ENCODE peak calls at places on chromosome 11, in four cellular contexts. F is mucosa of descending colon, K is foreskin fibroblast, B is body of pancreas. Q is an unnamed sample.

GRCh38 chr11:131690776-131691557 is 320.6 kb downstream of the NTM start:
- DNase-seq in F (no peak), K (no peak), B (no peak), Q (no peak)

GRCh38 chr11:32671051-32671450 is 87.4 kb downstream of the EIF3M start:
- DNase-seq in F (no peak), K (no peak), B (no peak), Q (no peak)

GRCh38 chr11:26929806-26930517 is 64.0 kb upstream of the FIBIN start:
- DNase-seq in F (no peak), K (no peak), B (no peak), Q (no peak)

GRCh38 chr11:22539851-22540376 is 85.7 kb downstream of the FANCF start:
- DNase-seq in F (no peak), K (no peak), B (no peak), Q (no peak)

GRCh38 chr11:122095950-122096942 is 19.8 kb downstream of the BLID start:
- DNase-seq in F (no peak), K (no peak), B (no peak), Q (no peak)

GRCh38 chr11:117641008-117641915 is 155.8 kb downstream of the DSCAML1 start:
- DNase-seq in F (no peak), K (no peak), B (no peak), Q (no peak)

GRCh38 chr11:69243496-69244200 is 50.3 kb upstream of the MYEOV start:
- DNase-seq in F (no peak), K (no peak), B (no peak), Q (no peak)

GRCh38 chr11:14537134-14537599 is 17.0 kb upstream of the PSMA1 start:
- DNase-seq in F (no peak), K (peak; percentile 58), B (no peak), Q (no peak)

GRCh38 chr11:121613724-121614123 is 161.0 kb upstream of the SORL1-AS1 start:
- DNase-seq in F (no peak), K (peak; percentile 66), B (no peak), Q (no peak)

GRCh38 chr11:126397016-126397415 is 41.5 kb downstream of the ST3GAL4 start:
- DNase-seq in F (no peak), K (peak; percentile 53), B (no peak), Q (no peak)

GRCh38 chr11:77346906-77347603 is 45.6 kb upstream of the GDPD4 start:
- DNase-seq in F (no peak), K (peak; percentile 73), B (no peak), Q (no peak)

GRCh38 chr11:1150769-1151365 is 6.9 kb upstream of the MUC5AC start:
- DNase-seq in F (no peak), K (peak; percentile 53), B (no peak), Q (no peak)

GRCh38 chr11:119995730-119996491 is 142.0 kb downstream of the TRIM29 start:
- DNase-seq in F (no peak), K (no peak), B (no peak), Q (no peak)

GRCh38 chr11:41851743-41852142 is 392.3 kb upstream of the LRRC4C start:
- DNase-seq in F (no peak), K (no peak), B (no peak), Q (no peak)
- TF ChIP-seq CTCF in F (no peak), K (no peak), B (no peak), Q (no peak)

DNA sequence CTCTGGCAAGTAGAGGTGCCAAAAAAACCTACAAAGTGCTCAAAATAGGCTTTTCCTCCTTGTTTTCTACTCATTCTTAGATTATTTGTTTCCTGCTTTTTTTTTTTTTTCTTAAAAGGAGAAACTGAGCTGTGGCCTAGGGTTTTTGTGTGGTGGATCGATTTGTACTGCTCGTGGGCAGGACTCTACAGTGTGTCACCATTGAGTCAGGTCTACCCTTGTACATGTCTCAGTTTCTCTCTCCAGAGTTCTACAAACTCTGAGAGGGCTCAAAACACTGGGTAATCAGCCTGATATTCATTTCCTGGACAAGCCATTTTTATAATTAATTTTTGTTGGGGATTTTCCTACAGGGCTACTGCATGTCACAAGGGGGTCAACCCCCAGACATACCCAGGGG is 5.2 kb upstream of the CASP4 start:
- DNase-seq in F (no peak), K (no peak), B (no peak), Q (no peak)
- H3K4me3 ChIP-seq in F (no peak overlapping the region), K (no peak overlapping the region), B (no peak overlapping the region), Q (no peak overlapping the region)

DNA sequence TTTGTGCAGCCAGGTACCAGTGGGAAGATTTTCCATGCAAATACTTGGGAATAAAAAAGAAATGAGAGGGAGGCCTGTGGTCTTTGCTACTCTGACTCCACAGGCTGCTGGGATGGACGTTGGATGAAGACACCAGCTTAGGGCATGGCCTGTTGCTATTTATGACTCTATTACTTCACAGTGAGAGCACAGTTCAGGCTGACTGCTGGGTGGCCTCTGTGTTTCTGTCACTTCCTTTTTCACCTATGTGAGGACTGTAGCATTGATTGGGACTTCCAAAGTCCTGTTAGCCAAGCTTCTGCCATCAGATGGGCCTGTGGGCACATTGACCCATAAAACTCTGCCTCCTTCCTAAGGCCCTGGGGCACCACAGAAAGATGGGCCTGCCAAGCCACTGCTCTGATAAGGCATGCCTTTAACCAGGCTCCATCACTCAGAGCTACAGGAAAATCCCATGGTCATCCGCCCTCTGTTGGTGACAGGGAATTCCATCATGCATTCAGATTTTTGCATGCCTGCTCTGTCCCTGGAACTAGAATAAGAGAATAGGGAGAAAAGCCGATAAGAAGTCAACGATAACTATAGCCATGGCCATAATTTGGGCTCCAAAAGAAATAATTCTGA is 64.6 kb downstream of the KCNJ1 start:
- DNase-seq in F (no peak), K (peak; percentile 55), B (peak; percentile 25), Q (no peak)
- TF ChIP-seq CTCF in F (no peak), K (peak; percentile 37), B (peak; percentile 50), Q (peak; percentile 62)

DNA sequence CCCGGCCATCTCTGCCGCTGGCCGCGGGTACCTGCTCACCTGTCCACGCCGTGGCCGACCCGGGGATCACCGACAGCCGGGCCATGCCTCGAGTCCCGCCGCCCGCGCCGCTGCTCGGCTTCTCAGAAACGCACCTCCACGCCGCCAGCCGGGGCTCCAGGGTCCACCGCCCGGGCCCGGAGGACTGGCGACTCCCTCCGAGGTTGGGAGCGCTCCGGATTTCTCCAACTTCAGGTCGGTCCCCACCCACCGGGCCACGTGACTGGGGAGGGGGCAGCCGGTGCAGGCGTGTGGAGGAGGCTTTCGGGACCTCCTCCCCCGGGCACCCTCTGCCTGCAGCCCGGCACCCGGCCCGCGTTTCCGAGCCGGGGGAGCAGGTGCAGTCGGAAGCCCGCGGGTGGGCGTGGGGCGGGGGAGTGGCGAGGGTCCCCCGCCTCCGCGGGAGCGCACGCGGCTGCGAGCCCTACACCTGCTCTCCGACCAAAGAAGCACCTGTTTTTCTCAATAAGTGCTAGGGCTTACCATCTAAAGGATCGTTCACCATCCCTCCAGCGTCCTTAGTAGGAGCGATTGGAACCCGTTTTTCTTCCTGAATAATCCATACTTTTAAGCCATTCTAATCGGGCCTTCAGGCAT is 627 bp upstream of the NRIP3 start:
- DNase-seq in F (peak; percentile 45), K (no peak), B (no peak), Q (no peak)
- H3K4me3 ChIP-seq in F (no peak overlapping the region), K (peak overlapping the region; percentile 52), B (no peak overlapping the region), Q (no peak overlapping the region)

GRCh38 chr11:11400635-11401232 is 47.7 kb upstream of the CSNK2A3 start:
- DNase-seq in F (no peak), K (no peak), B (no peak), Q (no peak)
- TF ChIP-seq CTCF in F (no peak), K (no peak), B (no peak), Q (no peak)

GRCh38 chr11:66020618-66021357 is 5.5 kb downstream of the CATSPER1 start:
- DNase-seq in F (no peak), K (peak; percentile 88), B (no peak), Q (no peak)
- H3K4me3 ChIP-seq in F (no peak overlapping the region), K (no peak overlapping the region), B (no peak overlapping the region), Q (no peak overlapping the region)

DNA sequence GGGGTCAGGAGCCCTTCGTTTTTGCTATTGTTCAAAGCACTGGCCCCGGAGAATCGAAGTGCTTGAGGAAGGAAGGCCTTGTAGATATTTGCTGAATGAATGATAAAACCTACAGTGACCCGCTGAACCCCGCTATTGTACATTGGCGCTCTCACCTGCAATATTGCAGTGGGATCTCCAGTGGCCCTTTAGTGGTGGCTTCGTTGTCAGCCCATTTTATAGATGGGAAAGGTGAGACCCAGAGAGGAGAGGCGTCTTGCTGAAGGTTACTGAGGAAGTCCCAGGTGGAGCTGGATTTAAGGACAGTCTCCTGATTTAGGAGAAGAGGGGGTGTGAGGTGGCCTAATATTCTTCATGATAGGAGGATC is 1.2 kb downstream of the CDC42EP2 start:
- DNase-seq in F (no peak), K (no peak), B (no peak), Q (no peak)
- TF ChIP-seq CTCF in F (no peak), K (no peak), B (no peak), Q (no peak)